ENCODE peak calls at places on chromosomes 6 and 20, in seven cellular contexts. X is left ventricle myocardium inferior, R is endothelial cell, A is AG04449, N is nephron progenitor cell, I is uterus, K is lower leg skin. J is an unnamed sample.

GRCh38 chr6:63430985-63431519 is 111.3 kb upstream of the LGSN start:
- DNase-seq in K (no peak), N (no peak), I (no peak), X (no peak), A (no peak), R (no peak), J (no peak)

GRCh38 chr20:41571006-41571405 is 47.2 kb downstream of the CHD6 start:
- DNase-seq in I (no peak), K (no peak), R (no peak), X (no peak), N (no peak), A (no peak), J (no peak)

GRCh38 chr6:29092957-29093356 is 5.8 kb upstream of the OR2B3 start:
- DNase-seq in N (no peak), R (no peak), K (no peak), I (no peak), A (no peak), X (no peak), J (no peak)

GRCh38 chr6:57313711-57314471 is 3.5 kb upstream of the PRIM2 start:
- DNase-seq in K (no peak), I (peak; percentile 64), A (peak; percentile 99), R (no peak), N (no peak), X (no peak), J (no peak)

GRCh38 chr20:53643031-53643832 is 49.6 kb upstream of the ZNF217 start:
- DNase-seq in X (no peak), I (no peak), N (no peak), A (no peak), R (no peak), K (peak; percentile 44), J (no peak)

GRCh38 chr20:22411568-22412450 is 172.6 kb downstream of the FOXA2 start:
- DNase-seq in K (no peak), N (no peak), A (no peak), X (peak; percentile 24), I (peak; percentile 57), R (no peak), J (no peak)

GRCh38 chr6:38067263-38067980 is 247.9 kb downstream of the ZFAND3 start:
- DNase-seq in K (no peak), X (no peak), A (no peak), N (no peak), I (no peak), R (no peak), J (no peak)

GRCh38 chr6:134288538-134289203 is 29.2 kb downstream of the SGK1 start:
- DNase-seq in X (no peak), A (peak; percentile 95), N (no peak), K (peak; percentile 29), I (no peak), R (no peak), J (no peak)

GRCh38 chr6:150930816-150931215 is 65.3 kb downstream of the MTHFD1L start:
- DNase-seq in R (no peak), N (no peak), I (no peak), A (peak; percentile 85), K (no peak), X (no peak), J (no peak)

GRCh38 chr20:38340693-38341092 is 5.6 kb upstream of the LBP start:
- DNase-seq in K (no peak), A (no peak), R (no peak), N (no peak), X (no peak), I (no peak), J (no peak)

GRCh38 chr20:38342196-38342595 is 4.1 kb upstream of the LBP start:
- DNase-seq in K (no peak), R (no peak), N (no peak), A (no peak), X (no peak), I (no peak), J (no peak)

GRCh38 chr20:38339993-38340392 is 6.3 kb upstream of the LBP start:
- DNase-seq in I (no peak), A (no peak), K (no peak), R (no peak), X (no peak), N (no peak), J (no peak)

GRCh38 chr20:38337561-38338140 is 8.6 kb upstream of the LBP start:
- DNase-seq in R (peak; percentile 67), X (no peak), A (no peak), K (no peak), N (peak; percentile 53), I (no peak), J (peak; percentile 19)

DNA sequence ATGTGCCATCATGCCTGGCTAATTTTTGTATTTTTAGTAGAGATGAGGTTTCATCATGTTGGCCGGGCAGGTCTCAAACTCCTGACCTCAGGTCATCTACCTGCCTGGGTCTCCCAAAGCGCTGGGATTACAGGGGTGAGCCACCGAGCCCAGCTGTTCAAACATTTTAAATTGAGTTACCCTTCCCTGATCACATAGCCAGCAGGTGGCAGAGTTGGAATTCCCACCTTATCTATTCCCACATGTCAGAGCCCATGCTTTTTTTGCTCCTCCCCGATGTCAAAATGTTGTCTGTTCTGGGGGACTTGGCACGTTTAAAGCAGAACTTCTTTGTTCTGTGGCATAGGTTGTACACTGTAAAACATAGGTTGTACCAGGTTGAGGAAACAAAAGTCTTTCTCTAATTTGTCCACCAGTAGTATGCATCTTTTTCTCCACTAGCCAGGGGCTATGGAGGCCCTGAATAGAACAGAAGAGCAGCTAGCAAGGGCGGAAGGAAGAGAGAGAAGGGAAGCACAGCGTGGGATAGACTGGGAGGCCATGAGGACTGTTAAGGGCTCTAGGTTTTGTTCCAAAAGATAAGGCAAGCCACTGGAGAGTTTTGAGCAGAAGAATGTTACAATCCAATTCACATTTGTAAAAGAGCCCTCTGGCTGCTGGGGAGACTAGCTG is 7.3 kb upstream of the LBP start:
- DNase-seq in N (no peak), K (no peak), X (no peak), A (no peak), I (no peak), R (peak; percentile 35), J (no peak)
- TF ChIP-seq CTCF in N (peak; percentile 11), K (no peak), X (peak; percentile 49), A (no peak), I (no peak), R (peak; percentile 36), J (peak; percentile 34)

GRCh38 chr20:48567145-48567544 is 260.7 kb downstream of the PREX1 start:
- DNase-seq in N (no peak), K (no peak), I (no peak), R (no peak), A (no peak), X (no peak), J (no peak)

GRCh38 chr20:48564997-48565396 is 262.8 kb downstream of the PREX1 start:
- DNase-seq in K (no peak), N (no peak), A (no peak), I (no peak), R (no peak), X (no peak), J (no peak)

GRCh38 chr20:48568520-48568919 is 259.3 kb downstream of the PREX1 start:
- DNase-seq in X (no peak), N (no peak), R (no peak), K (no peak), A (no peak), I (no peak), J (no peak)

DNA sequence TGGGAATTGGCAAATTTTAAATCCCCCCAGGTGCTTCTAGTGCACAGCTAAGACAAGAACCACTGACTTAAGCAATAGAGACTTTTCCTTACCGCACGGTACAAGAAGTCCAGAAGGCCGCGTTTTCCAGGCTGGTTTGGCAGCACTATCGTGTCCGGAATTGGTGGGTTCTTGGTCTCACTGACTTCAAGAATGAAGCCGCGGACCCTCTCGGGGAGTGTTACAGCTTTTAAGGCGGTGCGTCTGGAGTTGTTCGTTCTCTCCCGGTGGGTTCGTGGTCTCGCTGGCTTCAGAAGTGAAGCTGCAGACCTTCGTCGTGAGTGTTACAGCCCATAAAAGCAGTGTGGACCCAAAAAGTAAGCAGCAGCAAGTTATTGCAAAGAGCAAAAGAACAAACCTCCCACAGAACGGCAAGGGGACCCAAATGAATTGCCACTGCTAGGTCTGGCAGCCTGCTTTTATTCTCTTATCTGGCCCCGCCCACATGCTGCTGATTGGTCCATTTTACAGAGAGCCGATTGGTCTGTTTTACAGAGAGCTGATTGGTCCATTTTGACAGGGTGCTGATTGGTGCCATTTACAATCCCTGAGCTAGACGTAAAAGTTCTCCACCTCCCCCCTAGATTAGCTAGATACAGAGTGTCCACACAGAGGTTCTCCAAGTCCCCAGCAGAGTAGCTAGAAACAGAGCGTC is 264.5 kb downstream of the PREX1 start:
- DNase-seq in R (no peak), K (no peak), N (no peak), I (no peak), A (no peak), X (no peak), J (no peak)
- TF ChIP-seq CTCF in R (no peak), K (no peak), N (no peak), I (no peak), A (no peak), X (no peak), J (no peak)

DNA sequence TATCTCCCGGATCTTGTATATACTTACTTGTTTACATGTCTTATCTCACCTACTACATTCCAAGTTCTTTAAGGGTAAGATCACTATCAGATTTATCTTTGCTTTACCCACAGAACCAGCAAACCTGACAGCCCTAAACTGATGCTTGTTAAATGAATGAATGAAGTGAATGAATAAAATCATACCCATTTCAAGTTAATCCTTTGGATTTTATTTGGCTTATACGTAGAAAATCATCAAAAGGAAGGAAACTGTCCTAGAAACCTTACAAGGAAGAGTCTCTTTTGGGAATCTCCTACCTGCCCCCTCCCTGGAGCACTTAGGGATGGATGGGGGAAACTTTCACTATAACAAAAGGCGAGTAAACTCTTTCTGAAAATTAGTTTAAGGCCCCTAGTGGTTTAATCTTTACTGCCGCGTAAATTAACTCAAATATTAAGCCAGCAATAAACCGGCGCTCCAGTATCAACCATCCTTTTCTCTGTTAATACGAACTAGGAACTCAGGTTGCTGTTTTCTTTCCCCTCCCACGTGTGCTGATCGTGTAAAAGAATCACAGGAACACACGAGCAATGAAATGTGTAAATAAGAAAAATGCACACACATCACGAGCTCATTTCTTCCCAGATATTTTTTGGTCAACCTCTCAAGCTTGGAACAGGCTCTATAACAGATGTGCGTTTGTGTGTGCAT is 1.2 kb upstream of the UTRN start:
- DNase-seq in N (no peak), I (no peak), A (no peak), K (no peak), X (no peak), R (no peak), J (no peak)
- TF ChIP-seq CTCF in N (no peak), I (no peak), A (no peak), K (no peak), X (no peak), R (no peak), J (peak; percentile 46)

DNA sequence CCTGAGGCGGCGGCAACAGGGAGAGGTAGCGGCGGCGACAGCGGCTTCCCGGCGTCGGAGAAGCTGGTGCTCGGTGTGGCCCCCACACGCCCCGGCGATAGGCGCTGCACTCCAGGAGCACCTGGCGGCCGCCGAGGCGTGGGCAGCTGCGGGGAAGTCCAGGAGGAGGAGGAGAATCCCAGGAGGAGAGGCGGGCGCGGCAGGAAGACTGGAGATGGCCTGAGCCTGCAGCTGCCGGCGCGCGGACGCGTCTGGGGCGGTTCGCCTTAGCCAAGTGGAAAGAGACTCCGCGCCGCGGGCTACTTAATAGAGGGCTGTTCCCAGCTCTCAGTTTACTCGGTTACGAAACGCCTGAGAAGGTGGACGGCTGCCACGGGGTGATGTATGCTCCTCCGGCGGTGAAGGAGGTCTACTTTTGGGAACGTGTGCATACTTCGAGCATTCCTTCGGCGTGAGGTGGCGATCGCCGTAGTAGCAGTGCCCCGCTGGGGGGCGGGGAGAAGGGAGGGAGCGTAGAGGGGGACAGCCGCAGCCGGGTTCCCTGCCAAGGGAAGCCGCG is at the start of gene COL12A1:
- DNase-seq in X (peak; percentile 91), N (peak; percentile 73), K (peak; percentile 95), I (peak; percentile 99), R (peak; percentile 66), A (peak; percentile 98), J (peak; percentile 35)
- TF ChIP-seq CTCF in X (no peak), N (no peak), K (no peak), I (no peak), R (no peak), A (peak; percentile 15), J (peak; percentile 23)

J was measured in progenitor cell of endocrine pancreas.